ENCODE peak calls at places on chromosomes 13 and 19, in ten cellular contexts. V is sigmoid colon, J is thyroid gland, Y is adrenal gland, P is H1, H is tibial nerve, B is breast epithelium, M is IMR-90, C is stomach, Q is Peyer's patch. L is an unnamed sample.

GRCh38 chr13:111505175-111505777 is 184.8 kb downstream of the TEX29 start:
- DNase-seq in V (no peak), J (no peak), Y (no peak), P (peak; percentile 59), H (no peak), B (no peak), M (no peak), C (peak; percentile 25), Q (no peak), L (no peak)

GRCh38 chr13:28340272-28340793 is 154.6 kb downstream of the FLT1 start:
- DNase-seq in V (no peak), J (no peak), Y (no peak), P (no peak), H (no peak), B (no peak), M (peak; percentile 66), C (no peak), Q (no peak), L (no peak)

GRCh38 chr13:20582026-20582425 is 15.1 kb downstream of the IFT88 start:
- DNase-seq in V (no peak), J (no peak), Y (no peak), P (no peak), H (no peak), B (no peak), M (no peak), C (no peak), Q (no peak), L (no peak)

GRCh38 chr13:94607939-94608338 is 6.3 kb downstream of the GPR180 start:
- DNase-seq in V (no peak), J (no peak), Y (no peak), P (no peak), H (no peak), B (no peak), M (peak; percentile 29), C (no peak), Q (no peak), L (no peak)

GRCh38 chr13:98792784-98793183 is 40.3 kb upstream of the SLC15A1 start:
- DNase-seq in V (no peak), J (no peak), Y (no peak), P (no peak), H (no peak), B (no peak), M (no peak), C (no peak), Q (no peak), L (no peak)

GRCh38 chr13:47708386-47708785 is 292.7 kb downstream of the SUCLA2 start:
- DNase-seq in V (no peak), J (no peak), Y (peak; percentile 15), P (no peak), H (no peak), B (no peak), M (peak; percentile 49), C (no peak), Q (no peak), L (no peak)

GRCh38 chr19:33376423-33376822 is 2.9 kb downstream of the CEBPG start:
- DNase-seq in V (peak; percentile 87), J (peak; percentile 63), Y (peak; percentile 51), P (no peak), H (peak; percentile 71), B (no peak), M (peak; percentile 87), C (peak; percentile 86), Q (peak; percentile 90), L (peak; percentile 91)

GRCh38 chr13:50129065-50129922 is 114.0 kb downstream of the KCNRG start:
- DNase-seq in V (no peak), J (no peak), Y (no peak), P (no peak), H (peak; percentile 57), B (no peak), M (no peak), C (no peak), Q (no peak), L (no peak)

GRCh38 chr19:40341601-40342482 is 6.4 kb downstream of the C19orf47 start:
- DNase-seq in V (no peak), J (peak; percentile 27), Y (peak; percentile 59), P (no peak), H (no peak), B (peak; percentile 92), M (no peak), C (no peak), Q (no peak), L (no peak)

GRCh38 chr13:88144580-88144979 is 473.4 kb downstream of the SLITRK5 start:
- DNase-seq in V (no peak), J (no peak), Y (no peak), P (no peak), H (no peak), B (no peak), M (no peak), C (no peak), Q (no peak), L (no peak)

GRCh38 chr13:73158851-73159250 is 100.0 kb downstream of the KLF5 start:
- DNase-seq in V (no peak), J (no peak), Y (no peak), P (no peak), H (no peak), B (no peak), M (peak; percentile 75), C (no peak), Q (no peak), L (no peak)

GRCh38 chr19:56834564-56835375 is 5.8 kb downstream of the PEG3 start:
- DNase-seq in V (no peak), J (no peak), Y (peak; percentile 63), P (no peak), H (no peak), B (peak; percentile 30), M (no peak), C (no peak), Q (no peak), L (no peak)

GRCh38 chr13:113654591-113655357 is 3.2 kb downstream of the ATP4B start:
- DNase-seq in V (peak; percentile 42), J (no peak), Y (no peak), P (no peak), H (no peak), B (no peak), M (no peak), C (peak; percentile 22), Q (peak; percentile 37), L (peak; percentile 3)

GRCh38 chr19:46475976-46476375 is 4.6 kb upstream of the PNMA8A start:
- DNase-seq in V (no peak), J (no peak), Y (no peak), P (no peak), H (no peak), B (no peak), M (peak; percentile 30), C (no peak), Q (no peak), L (no peak)

GRCh38 chr13:33610471-33611015 is 207.4 kb upstream of the RFC3 start:
- DNase-seq in V (no peak), J (peak; percentile 51), Y (peak; percentile 49), P (peak; percentile 36), H (no peak), B (no peak), M (no peak), C (no peak), Q (no peak), L (peak; percentile 13)
- TF ChIP-seq POLR2A in V (no peak), J (no peak), Y (no peak), P (no peak), H (no peak), B (no peak), M (no peak), C (no peak), Q (no peak), L (no peak)

GRCh38 chr19:23686622-23687423 is at the start of gene ZNF675:
- DNase-seq in V (peak; percentile 96), J (peak; percentile 96), Y (peak; percentile 93), P (peak; percentile 86), H (peak; percentile 92), B (peak; percentile 91), M (peak; percentile 89), C (peak; percentile 93), Q (peak; percentile 93), L (peak; percentile 93)
- TF ChIP-seq POLR2A in V (no peak), J (no peak), Y (peak; percentile 76), P (peak; percentile 78), H (no peak), B (no peak), M (peak; percentile 52), C (no peak), Q (peak; percentile 30), L (peak; percentile 56)

DNA sequence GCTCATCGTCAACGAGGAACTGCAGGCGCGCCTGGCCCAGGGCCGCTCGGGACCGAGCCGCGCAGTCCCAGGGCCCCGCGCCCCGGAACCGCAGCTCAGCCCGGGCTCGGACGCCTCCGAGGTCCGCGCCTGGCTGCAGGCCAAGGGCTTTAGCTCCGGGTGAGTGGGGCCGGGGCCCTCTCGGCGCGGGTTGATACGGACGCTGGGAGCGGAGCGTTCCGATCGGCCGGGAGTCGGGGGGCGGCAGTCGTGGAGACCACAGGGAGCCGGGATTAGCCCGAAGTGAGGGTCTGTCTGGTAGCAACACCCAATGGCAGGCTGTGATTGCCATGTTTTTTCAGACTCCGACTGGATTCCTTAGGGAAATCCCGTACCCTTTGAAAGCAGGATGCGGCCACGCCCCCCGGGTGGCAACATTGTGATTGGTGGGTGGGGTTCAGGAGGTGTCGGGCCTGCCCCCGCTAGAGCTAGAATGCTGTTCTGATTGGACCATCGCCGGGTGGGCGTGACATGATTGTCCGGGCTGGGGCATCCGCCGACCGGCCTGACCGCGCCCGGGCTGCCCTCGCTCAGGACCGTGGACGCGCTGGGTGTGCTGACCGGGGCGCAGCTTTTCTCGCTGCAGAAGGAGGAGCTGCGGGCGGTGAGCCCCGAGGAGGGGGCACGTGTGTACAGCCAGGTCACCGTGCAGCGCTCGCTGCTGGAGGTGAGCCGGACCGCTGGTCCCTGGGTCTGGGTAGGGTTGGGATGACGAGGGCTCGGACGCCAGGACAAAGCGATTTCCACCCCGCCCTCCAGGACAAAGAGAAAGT is 11.3 kb downstream of the EPS8L1 start:
- DNase-seq in V (peak; percentile 95), J (peak; percentile 70), Y (peak; percentile 94), P (peak; percentile 88), H (peak; percentile 87), B (peak; percentile 83), M (peak; percentile 91), C (peak; percentile 82), Q (peak; percentile 90), L (peak; percentile 93)
- TF ChIP-seq POLR2A in V (no peak), J (no peak), Y (no peak), P (no peak), H (no peak), B (no peak), M (no peak), C (no peak), Q (no peak), L (peak; percentile 26)

GRCh38 chr19:7394728-7395359 is 46.1 kb downstream of the ARHGEF18 start:
- DNase-seq in V (peak; percentile 94), J (peak; percentile 84), Y (peak; percentile 86), P (peak; percentile 68), H (peak; percentile 75), B (peak; percentile 79), M (peak; percentile 87), C (peak; percentile 94), Q (peak; percentile 96), L (peak; percentile 95)
- TF ChIP-seq POLR2A in V (no peak), J (no peak), Y (peak; percentile 73), P (no peak), H (peak; percentile 37), B (peak; percentile 46), M (peak; percentile 49), C (no peak), Q (peak; percentile 95), L (peak; percentile 91)